ENCODE peak calls at places on chromosomes 12 and 14, in nine cellular contexts. L is caudate nucleus; V is T47D; F is GOT3; D is stimulated activated CD8-positive, alpha-beta memory T cell treated with anti-CD3 and anti-CD28 coated beads, Interleukin-7, amount 100 ng/mL, for 24 hours; E is fibroblast of mammary gland; O is iris pigment epithelial cell; H is NCI-H1930; K is stimulated activated CD4-positive, alpha-beta T cell treated with anti-CD3 and anti-CD28 coated beads, Interleukin-12 subunit alpha, Interleukin-12 subunit beta, amount 100 ng/mL, for 4 hours. T is an unnamed sample.

GRCh38 chr12:22529281-22530060 is 14.9 kb downstream of the C2CD5 start:
- DNase-seq in L (no peak), V (peak; percentile 57), F (no peak), D (no peak), E (peak; percentile 73), O (peak; percentile 52), H (peak; percentile 4), K (no peak), T (peak; percentile 6)

GRCh38 chr12:23333938-23334337 is 615.5 kb downstream of the SOX5 start:
- DNase-seq in L (no peak), V (no peak), F (no peak), D (no peak), E (no peak), O (no peak), H (no peak), K (no peak), T (no peak)

GRCh38 chr14:63287661-63288483 is 30.9 kb downstream of the GPHB5 start:
- DNase-seq in L (no peak), V (no peak), F (no peak), D (no peak), E (peak; percentile 23), O (no peak), H (no peak), K (no peak), T (peak; percentile 83)

GRCh38 chr14:104494483-104494882 is 85.1 kb upstream of the C14orf180 start:
- DNase-seq in L (no peak), V (no peak), F (no peak), D (no peak), E (no peak), O (no peak), H (no peak), K (no peak), T (no peak)

GRCh38 chr12:132452596-132453350 is 37.2 kb upstream of the FBRSL1 start:
- DNase-seq in L (no peak), V (no peak), F (no peak), D (no peak), E (no peak), O (no peak), H (no peak), K (no peak), T (no peak)

GRCh38 chr12:51855586-51856428 is 7.3 kb upstream of the FIGNL2 start:
- DNase-seq in L (no peak), V (no peak), F (no peak), D (no peak), E (peak; percentile 31), O (peak; percentile 18), H (no peak), K (no peak), T (peak; percentile 60)

GRCh38 chr12:130031571-130032189 is 127.9 kb upstream of the TMEM132D start:
- DNase-seq in L (no peak), V (peak; percentile 63), F (peak; percentile 2), D (peak; percentile 47), E (peak; percentile 26), O (peak; percentile 18), H (peak; percentile 44), K (peak; percentile 61), T (peak; percentile 6)

GRCh38 chr12:28884861-28885260 is 264.2 kb upstream of the FAR2 start:
- DNase-seq in L (no peak), V (no peak), F (no peak), D (no peak), E (peak; percentile 59), O (no peak), H (no peak), K (no peak), T (peak; percentile 52)

GRCh38 chr12:95767703-95768102 is 22.9 kb downstream of the NTN4 start:
- DNase-seq in L (no peak), V (no peak), F (no peak), D (no peak), E (peak; percentile 64), O (no peak), H (no peak), K (no peak), T (no peak)

GRCh38 chr12:6638305-6638704 is 2.5 kb upstream of the LPAR5 start:
- DNase-seq in L (no peak), V (no peak), F (no peak), D (no peak), E (no peak), O (no peak), H (no peak), K (no peak), T (no peak)

GRCh38 chr12:98951401-98951800 is 306.3 kb downstream of the APAF1 start:
- DNase-seq in L (no peak), V (no peak), F (no peak), D (no peak), E (no peak), O (no peak), H (no peak), K (no peak), T (no peak)

GRCh38 chr14:69152181-69152943 is 557 bp downstream of the DCAF5 start:
- DNase-seq in L (peak; percentile 67), V (peak; percentile 79), F (no peak), D (no peak), E (peak; percentile 40), O (peak; percentile 56), H (no peak), K (peak; percentile 36), T (peak; percentile 33)

GRCh38 chr14:53144244-53144643 is 8.9 kb downstream of the DDHD1 start:
- DNase-seq in L (no peak), V (no peak), F (no peak), D (no peak), E (no peak), O (peak; percentile 20), H (no peak), K (no peak), T (no peak)

GRCh38 chr14:39406560-39406959 is 25.7 kb downstream of the FBXO33 start:
- DNase-seq in L (no peak), V (no peak), F (no peak), D (no peak), E (peak; percentile 27), O (no peak), H (no peak), K (no peak), T (peak; percentile 38)

GRCh38 chr12:43283206-43283605 is 268.8 kb downstream of the ADAMTS20 start:
- DNase-seq in L (no peak), V (no peak), F (no peak), D (no peak), E (peak; percentile 59), O (no peak), H (no peak), K (no peak), T (no peak)

GRCh38 chr14:99342906-99343305 is 70.9 kb upstream of the BCL11B start:
- DNase-seq in L (no peak), V (no peak), F (no peak), D (no peak), E (no peak), O (no peak), H (no peak), K (no peak), T (no peak)

GRCh38 chr14:102487204-102487577 is 22.4 kb downstream of the ANKRD9 start:
- DNase-seq in L (no peak), V (no peak), F (no peak), D (no peak), E (no peak), O (peak; percentile 31), H (no peak), K (no peak), T (no peak)

GRCh38 chr12:4323400-4323799 is 2.4 kb downstream of the TIGAR start:
- DNase-seq in L (no peak), V (no peak), F (no peak), D (no peak), E (no peak), O (no peak), H (no peak), K (no peak), T (no peak)

GRCh38 chr12:95218164-95218851 is 701 bp downstream of the VEZT start:
- DNase-seq in L (no peak), V (no peak), F (no peak), D (no peak), E (peak; percentile 70), O (peak; percentile 65), H (no peak), K (no peak), T (peak; percentile 72)

GRCh38 chr12:93087836-93088610 is 158.9 kb upstream of the EEA1 start:
- DNase-seq in L (no peak), V (no peak), F (no peak), D (no peak), E (no peak), O (no peak), H (no peak), K (no peak), T (no peak)

GRCh38 chr12:100267603-100268281 is 765 bp downstream of the SCYL2 start:
- DNase-seq in L (peak; percentile 42), V (peak; percentile 41), F (no peak), D (no peak), E (peak; percentile 50), O (peak; percentile 41), H (no peak), K (peak; percentile 8), T (peak; percentile 38)

GRCh38 chr14:23356662-23357061 is 4.0 kb upstream of the SLC22A17 start:
- DNase-seq in L (no peak), V (no peak), F (no peak), D (no peak), E (no peak), O (no peak), H (no peak), K (no peak), T (no peak)

GRCh38 chr14:72616294-72616693 is 277.6 kb downstream of the DPF3 start:
- DNase-seq in L (no peak), V (no peak), F (no peak), D (no peak), E (peak; percentile 87), O (peak; percentile 67), H (no peak), K (no peak), T (no peak)

GRCh38 chr12:69331846-69332684 is 16.1 kb upstream of the LYZ start:
- DNase-seq in L (no peak), V (no peak), F (no peak), D (no peak), E (no peak), O (no peak), H (no peak), K (no peak), T (no peak)

GRCh38 chr12:56029666-56030293 is 8.9 kb downstream of the IKZF4 start:
- DNase-seq in L (peak; percentile 17), V (peak; percentile 81), F (no peak), D (no peak), E (peak; percentile 68), O (peak; percentile 66), H (peak; percentile 30), K (no peak), T (peak; percentile 68)

GRCh38 chr12:92802906-92803305 is 100.1 kb downstream of the PLEKHG7 start:
- DNase-seq in L (no peak), V (no peak), F (no peak), D (no peak), E (no peak), O (no peak), H (no peak), K (no peak), T (no peak)

GRCh38 chr12:99711246-99711645 is 63.7 kb downstream of the GARIN6 start:
- DNase-seq in L (no peak), V (no peak), F (no peak), D (no peak), E (no peak), O (no peak), H (no peak), K (no peak), T (no peak)

GRCh38 chr12:60112063-60112462 is 516.2 kb downstream of the SLC16A7 start:
- DNase-seq in L (no peak), V (no peak), F (no peak), D (no peak), E (no peak), O (no peak), H (no peak), K (no peak), T (no peak)

GRCh38 chr14:78950654-78951053 is 780.5 kb downstream of the NRXN3 start:
- DNase-seq in L (no peak), V (no peak), F (no peak), D (no peak), E (peak; percentile 51), O (peak; percentile 73), H (no peak), K (no peak), T (peak; percentile 26)

T was measured in AG10803.